ENCODE peak calls at places on chromosomes 16 and 17, in nine cellular contexts. One of them, this sample, is unnamed.

GRCh38 chr16:10964039-10964890 is 19.9 kb downstream of the CLEC16A start:
- DNase-seq in fibroblast of villous mesenchyme: peak; percentile 85
- DNase-seq in heart right ventricle: peak; percentile 87
- DNase-seq in progenitor cell of endocrine pancreas: peak; percentile 81
- DNase-seq in globus pallidus: peak; percentile 76
- DNase-seq in NCI-H1092: peak; percentile 71
- DNase-seq in choroid plexus epithelial cell: peak; percentile 81
- DNase-seq in naive thymus-derived CD4-positive, alpha-beta T cell: peak; percentile 69
- DNase-seq in activated naive CD4-positive, alpha-beta T cell treated with anti-CD3 and anti-CD28 coated beads for 36 hours: peak; percentile 92
- DNase-seq in this sample: peak; percentile 57

GRCh38 chr16:72481419-72481818 is 309.5 kb upstream of the PMFBP1 start:
- DNase-seq in heart right ventricle: no peak
- DNase-seq in naive thymus-derived CD4-positive, alpha-beta T cell: no peak
- DNase-seq in globus pallidus: no peak
- DNase-seq in progenitor cell of endocrine pancreas: no peak
- DNase-seq in choroid plexus epithelial cell: no peak
- DNase-seq in NCI-H1092: no peak
- DNase-seq in fibroblast of villous mesenchyme: no peak
- DNase-seq in activated naive CD4-positive, alpha-beta T cell treated with anti-CD3 and anti-CD28 coated beads for 36 hours: no peak
- DNase-seq in this sample: no peak

GRCh38 chr16:51982715-51983680 is 563.9 kb downstream of the TOX3 start:
- DNase-seq in progenitor cell of endocrine pancreas: peak; percentile 42
- DNase-seq in globus pallidus: peak; percentile 85
- DNase-seq in choroid plexus epithelial cell: peak; percentile 86
- DNase-seq in activated naive CD4-positive, alpha-beta T cell treated with anti-CD3 and anti-CD28 coated beads for 36 hours: peak; percentile 49
- DNase-seq in fibroblast of villous mesenchyme: peak; percentile 82
- DNase-seq in naive thymus-derived CD4-positive, alpha-beta T cell: no peak
- DNase-seq in NCI-H1092: peak; percentile 79
- DNase-seq in heart right ventricle: no peak
- DNase-seq in this sample: peak; percentile 78

GRCh38 chr17:73697872-73698271 is 53.6 kb upstream of the SDK2 start:
- DNase-seq in progenitor cell of endocrine pancreas: no peak
- DNase-seq in heart right ventricle: no peak
- DNase-seq in fibroblast of villous mesenchyme: no peak
- DNase-seq in activated naive CD4-positive, alpha-beta T cell treated with anti-CD3 and anti-CD28 coated beads for 36 hours: no peak
- DNase-seq in globus pallidus: no peak
- DNase-seq in naive thymus-derived CD4-positive, alpha-beta T cell: no peak
- DNase-seq in choroid plexus epithelial cell: no peak
- DNase-seq in NCI-H1092: peak; percentile 59
- DNase-seq in this sample: peak; percentile 95

GRCh38 chr17:38730526-38731379 is 612 bp downstream of the CISD3 start:
- DNase-seq in fibroblast of villous mesenchyme: peak; percentile 76
- DNase-seq in naive thymus-derived CD4-positive, alpha-beta T cell: peak; percentile 27
- DNase-seq in activated naive CD4-positive, alpha-beta T cell treated with anti-CD3 and anti-CD28 coated beads for 36 hours: peak; percentile 30
- DNase-seq in heart right ventricle: peak; percentile 83
- DNase-seq in globus pallidus: no peak
- DNase-seq in progenitor cell of endocrine pancreas: no peak
- DNase-seq in choroid plexus epithelial cell: peak; percentile 52
- DNase-seq in NCI-H1092: peak; percentile 67
- DNase-seq in this sample: peak; percentile 47

GRCh38 chr16:4675864-4676786 is 17.2 kb upstream of the NUDT16L1 start:
- DNase-seq in NCI-H1092: no peak
- DNase-seq in activated naive CD4-positive, alpha-beta T cell treated with anti-CD3 and anti-CD28 coated beads for 36 hours: peak; percentile 89
- DNase-seq in naive thymus-derived CD4-positive, alpha-beta T cell: peak; percentile 79
- DNase-seq in heart right ventricle: no peak
- DNase-seq in choroid plexus epithelial cell: no peak
- DNase-seq in progenitor cell of endocrine pancreas: no peak
- DNase-seq in globus pallidus: no peak
- DNase-seq in fibroblast of villous mesenchyme: no peak
- DNase-seq in this sample: no peak

GRCh38 chr17:44797809-44798208 is 32.3 kb downstream of the GJC1 start:
- DNase-seq in progenitor cell of endocrine pancreas: no peak
- DNase-seq in heart right ventricle: no peak
- DNase-seq in choroid plexus epithelial cell: peak; percentile 26
- DNase-seq in fibroblast of villous mesenchyme: peak; percentile 67
- DNase-seq in globus pallidus: no peak
- DNase-seq in NCI-H1092: no peak
- DNase-seq in naive thymus-derived CD4-positive, alpha-beta T cell: no peak
- DNase-seq in activated naive CD4-positive, alpha-beta T cell treated with anti-CD3 and anti-CD28 coated beads for 36 hours: no peak
- DNase-seq in this sample: no peak

GRCh38 chr16:26765087-26765486 is 301.6 kb upstream of the C16orf82 start:
- DNase-seq in heart right ventricle: no peak
- DNase-seq in choroid plexus epithelial cell: peak; percentile 10
- DNase-seq in naive thymus-derived CD4-positive, alpha-beta T cell: no peak
- DNase-seq in activated naive CD4-positive, alpha-beta T cell treated with anti-CD3 and anti-CD28 coated beads for 36 hours: peak; percentile 24
- DNase-seq in fibroblast of villous mesenchyme: no peak
- DNase-seq in progenitor cell of endocrine pancreas: no peak
- DNase-seq in globus pallidus: no peak
- DNase-seq in NCI-H1092: no peak
- DNase-seq in this sample: no peak

GRCh38 chr17:6677158-6677831 is 25.7 kb downstream of the C17orf100 start:
- DNase-seq in progenitor cell of endocrine pancreas: no peak
- DNase-seq in NCI-H1092: no peak
- DNase-seq in fibroblast of villous mesenchyme: peak; percentile 39
- DNase-seq in choroid plexus epithelial cell: peak; percentile 22
- DNase-seq in naive thymus-derived CD4-positive, alpha-beta T cell: no peak
- DNase-seq in heart right ventricle: no peak
- DNase-seq in activated naive CD4-positive, alpha-beta T cell treated with anti-CD3 and anti-CD28 coated beads for 36 hours: peak; percentile 9
- DNase-seq in globus pallidus: no peak
- DNase-seq in this sample: peak; percentile 6

GRCh38 chr17:61946359-61946758 is 18.6 kb upstream of the INTS2 start:
- DNase-seq in globus pallidus: no peak
- DNase-seq in NCI-H1092: no peak
- DNase-seq in fibroblast of villous mesenchyme: no peak
- DNase-seq in naive thymus-derived CD4-positive, alpha-beta T cell: no peak
- DNase-seq in choroid plexus epithelial cell: no peak
- DNase-seq in activated naive CD4-positive, alpha-beta T cell treated with anti-CD3 and anti-CD28 coated beads for 36 hours: no peak
- DNase-seq in heart right ventricle: no peak
- DNase-seq in progenitor cell of endocrine pancreas: no peak
- DNase-seq in this sample: no peak

GRCh38 chr16:51510416-51510815 is 359.3 kb upstream of the SALL1 start:
- DNase-seq in globus pallidus: peak; percentile 60
- DNase-seq in heart right ventricle: no peak
- DNase-seq in activated naive CD4-positive, alpha-beta T cell treated with anti-CD3 and anti-CD28 coated beads for 36 hours: no peak
- DNase-seq in choroid plexus epithelial cell: no peak
- DNase-seq in NCI-H1092: no peak
- DNase-seq in progenitor cell of endocrine pancreas: no peak
- DNase-seq in fibroblast of villous mesenchyme: no peak
- DNase-seq in naive thymus-derived CD4-positive, alpha-beta T cell: no peak
- DNase-seq in this sample: no peak

GRCh38 chr17:8466873-8467272 is 31.2 kb downstream of the NDEL1 start:
- DNase-seq in fibroblast of villous mesenchyme: no peak
- DNase-seq in choroid plexus epithelial cell: no peak
- DNase-seq in progenitor cell of endocrine pancreas: no peak
- DNase-seq in heart right ventricle: no peak
- DNase-seq in NCI-H1092: no peak
- DNase-seq in naive thymus-derived CD4-positive, alpha-beta T cell: no peak
- DNase-seq in globus pallidus: no peak
- DNase-seq in activated naive CD4-positive, alpha-beta T cell treated with anti-CD3 and anti-CD28 coated beads for 36 hours: no peak
- DNase-seq in this sample: no peak

GRCh38 chr17:35051579-35052239 is 11.8 kb downstream of the RFFL start:
- DNase-seq in activated naive CD4-positive, alpha-beta T cell treated with anti-CD3 and anti-CD28 coated beads for 36 hours: no peak
- DNase-seq in heart right ventricle: no peak
- DNase-seq in naive thymus-derived CD4-positive, alpha-beta T cell: no peak
- DNase-seq in fibroblast of villous mesenchyme: peak; percentile 67
- DNase-seq in NCI-H1092: no peak
- DNase-seq in progenitor cell of endocrine pancreas: no peak
- DNase-seq in choroid plexus epithelial cell: peak; percentile 61
- DNase-seq in globus pallidus: no peak
- DNase-seq in this sample: no peak

GRCh38 chr16:30623558-30624283 is 13.5 kb upstream of the ZNF689 start:
- DNase-seq in fibroblast of villous mesenchyme: peak; percentile 21
- DNase-seq in NCI-H1092: no peak
- DNase-seq in choroid plexus epithelial cell: no peak
- DNase-seq in progenitor cell of endocrine pancreas: no peak
- DNase-seq in heart right ventricle: no peak
- DNase-seq in naive thymus-derived CD4-positive, alpha-beta T cell: no peak
- DNase-seq in globus pallidus: no peak
- DNase-seq in activated naive CD4-positive, alpha-beta T cell treated with anti-CD3 and anti-CD28 coated beads for 36 hours: no peak
- DNase-seq in this sample: no peak

GRCh38 chr17:44862278-44862914 is 14.7 kb downstream of the HIGD1B start:
- DNase-seq in activated naive CD4-positive, alpha-beta T cell treated with anti-CD3 and anti-CD28 coated beads for 36 hours: no peak
- DNase-seq in globus pallidus: no peak
- DNase-seq in heart right ventricle: no peak
- DNase-seq in naive thymus-derived CD4-positive, alpha-beta T cell: no peak
- DNase-seq in choroid plexus epithelial cell: no peak
- DNase-seq in NCI-H1092: no peak
- DNase-seq in fibroblast of villous mesenchyme: no peak
- DNase-seq in progenitor cell of endocrine pancreas: no peak
- DNase-seq in this sample: no peak